ENCODE peak calls at places on chromosomes 11 and 22, in nine cellular contexts. N is mucosa of descending colon; O is non-pigmented ciliary epithelial cell; F is Caki2; R is bronchial epithelial cell; A is HT-29; E is activated effector memory CD4-positive, alpha-beta T cell treated with Interleukin-2 at 50 U/mL for 16 hours; Q is stimulated activated naive CD4-positive, alpha-beta T cell; D is NCI-H1930. J is an unnamed sample.

GRCh38 chr11:19546325-19546724 is 166.3 kb upstream of the NAV2 start:
- DNase-seq in N (no peak), O (no peak), F (no peak), R (no peak), A (peak), E (no peak), Q (no peak), D (no peak), J (no peak)

GRCh38 chr11:75966546-75967287 is 151.7 kb downstream of the UVRAG start:
- DNase-seq in N (no peak), O (no peak), F (no peak), R (peak), A (no peak), E (no peak), Q (no peak), D (no peak), J (no peak)

GRCh38 chr11:120482149-120482548 is 29.4 kb upstream of the GRIK4 start:
- DNase-seq in N (no peak), O (no peak), F (peak), R (no peak), A (peak), E (no peak), Q (no peak), D (no peak), J (no peak)

GRCh38 chr22:37358917-37359316 is 68.4 kb downstream of the ELFN2 start:
- DNase-seq in N (no peak), O (no peak), F (no peak), R (peak), A (no peak), E (no peak), Q (no peak), D (no peak), J (no peak)

GRCh38 chr22:38489561-38490133 is 16.5 kb downstream of the DDX17 start:
- DNase-seq in N (no peak), O (no peak), F (no peak), R (no peak), A (no peak), E (no peak), Q (no peak), D (no peak), J (no peak)

GRCh38 chr11:115084191-115084590 is 405.9 kb downstream of the NXPE2 start:
- DNase-seq in N (no peak), O (no peak), F (no peak), R (no peak), A (no peak), E (no peak), Q (no peak), D (no peak), J (no peak)

GRCh38 chr11:69702239-69702668 is 1.6 kb downstream of the FGF19 start:
- DNase-seq in N (no peak), O (no peak), F (no peak), R (no peak), A (peak), E (no peak), Q (no peak), D (no peak), J (no peak)

GRCh38 chr11:120057595-120058581 is 80.0 kb downstream of the TRIM29 start:
- DNase-seq in N (peak), O (no peak), F (no peak), R (peak), A (peak), E (no peak), Q (no peak), D (no peak), J (no peak)

GRCh38 chr11:122036022-122036421 is 80.0 kb downstream of the BLID start:
- DNase-seq in N (no peak), O (peak), F (no peak), R (no peak), A (no peak), E (no peak), Q (no peak), D (no peak), J (no peak)

GRCh38 chr11:87454246-87454645 is 416.5 kb downstream of the TMEM135 start:
- DNase-seq in N (no peak), O (no peak), F (no peak), R (peak), A (no peak), E (no peak), Q (no peak), D (no peak), J (no peak)

GRCh38 chr11:44456544-44457270 is 108.8 kb upstream of the CD82 start:
- DNase-seq in N (no peak), O (no peak), F (no peak), R (peak), A (peak), E (no peak), Q (no peak), D (no peak), J (no peak)